ENCODE peak calls at places on chromosomes 4 and X, in nine cellular contexts. M is lower leg skin, I is endothelial cell of umbilical vein, A is GM12892, P is IMR-90, J is suprapubic skin, X is ovary, F is NB4, Y is sigmoid colon. K is an unnamed sample.

GRCh38 chr4:39062094-39062493 is at the start of gene KLHL5:
- DNase-seq in M (no peak), I (no peak), A (no peak), P (no peak), J (no peak), X (no peak), F (no peak), Y (no peak), K (no peak)

GRCh38 chr4:172982151-172982590 is 186.4 kb upstream of the GALNT7 start:
- DNase-seq in M (peak; percentile 42), I (peak; percentile 92), A (no peak), P (peak; percentile 92), J (no peak), X (no peak), F (no peak), Y (no peak), K (peak; percentile 33)

GRCh38 chr4:122100508-122100907 is 51.6 kb upstream of the BLTP1 start:
- DNase-seq in M (no peak), I (no peak), A (no peak), P (no peak), J (no peak), X (no peak), F (no peak), Y (no peak), K (no peak)

GRCh38 chrX:134423606-134424005 is 36.4 kb upstream of the HPRT1 start:
- DNase-seq in M (no peak), I (peak; percentile 35), A (no peak), P (peak; percentile 47), J (no peak), X (no peak), F (peak; percentile 23), Y (no peak), K (no peak)

GRCh38 chr4:6917445-6918241 is 8.0 kb downstream of the TBC1D14 start:
- DNase-seq in M (peak; percentile 76), I (peak; percentile 55), A (no peak), P (no peak), J (no peak), X (peak; percentile 71), F (peak; percentile 91), Y (peak; percentile 87), K (no peak)

GRCh38 chrX:46279214-46279924 is 265.9 kb downstream of the ZNF674 start:
- DNase-seq in M (no peak), I (no peak), A (no peak), P (no peak), J (no peak), X (no peak), F (peak; percentile 31), Y (no peak), K (no peak)

GRCh38 chr4:105147226-105148151 is 813 bp downstream of the TET2 start:
- DNase-seq in M (peak; percentile 21), I (peak; percentile 74), A (no peak), P (peak; percentile 44), J (no peak), X (peak; percentile 35), F (peak; percentile 65), Y (peak; percentile 66), K (peak; percentile 2)

GRCh38 chrX:151703487-151703886 is 8.2 kb downstream of the PRRG3 start:
- DNase-seq in M (no peak), I (no peak), A (no peak), P (no peak), J (no peak), X (peak; percentile 69), F (no peak), Y (no peak), K (no peak)

DNA sequence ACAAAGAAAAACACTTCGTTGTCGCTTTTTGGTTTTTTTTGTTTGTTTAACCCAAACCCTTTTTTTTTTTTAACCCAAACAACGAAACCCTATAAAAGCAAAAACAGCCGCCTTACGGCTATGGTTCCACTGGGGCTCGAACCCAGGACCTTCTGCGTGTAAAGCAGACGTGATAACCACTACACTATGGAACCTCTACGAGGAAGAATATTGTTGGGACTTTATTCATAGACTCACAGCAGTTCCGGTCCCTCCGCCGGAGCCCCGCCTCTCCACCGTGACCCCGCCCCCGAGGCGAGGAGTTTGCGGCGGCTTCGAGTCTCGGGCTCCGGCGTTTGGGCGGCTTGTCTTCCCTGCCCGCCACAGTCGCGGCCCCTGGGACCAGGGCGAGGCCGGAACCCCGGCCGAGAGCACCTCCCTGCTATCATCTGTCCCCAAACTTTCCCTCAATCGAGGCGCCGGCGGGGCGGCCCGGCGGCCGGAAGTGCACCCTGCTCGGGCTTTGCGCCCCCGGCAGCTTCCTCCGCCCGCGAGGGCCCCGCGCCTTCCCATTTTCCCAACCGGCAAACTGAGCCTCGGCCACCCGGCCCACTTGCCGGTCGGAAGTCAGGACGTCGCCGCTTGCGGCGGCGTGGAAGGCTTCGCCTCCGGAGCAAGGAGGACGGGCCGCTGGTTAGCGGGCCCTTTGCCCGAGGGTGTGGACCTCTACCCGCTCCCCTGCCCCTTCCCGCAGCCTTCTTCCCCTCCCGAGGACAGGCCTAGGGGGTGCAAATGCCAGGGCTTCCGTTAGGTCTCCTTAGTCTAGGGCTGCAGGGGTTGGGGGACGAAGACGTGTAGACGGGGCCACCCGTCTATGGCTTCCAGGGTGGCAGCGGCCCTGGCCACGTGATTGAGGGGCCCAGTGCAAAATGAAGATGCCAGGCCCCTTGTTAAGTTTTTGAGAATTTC is 3.2 kb upstream of the RS1 start:
- DNase-seq in M (peak; percentile 64), I (peak; percentile 80), A (peak; percentile 67), P (peak; percentile 54), J (peak; percentile 82), X (peak; percentile 84), F (peak; percentile 74), Y (peak; percentile 85), K (peak; percentile 38)
- TF ChIP-seq POLR2A in M (no peak), I (no peak), A (peak; percentile 22), P (no peak), J (no peak), X (peak; percentile 53), F (peak; percentile 32), Y (no peak), K (peak; percentile 35)

GRCh38 chrX:23667239-23668177 is at the start of gene PRDX4:
- DNase-seq in M (peak; percentile 82), I (peak; percentile 88), A (peak; percentile 43), P (peak; percentile 84), J (peak; percentile 89), X (peak; percentile 89), F (peak; percentile 93), Y (peak; percentile 96), K (peak; percentile 41)
- TF ChIP-seq POLR2A in M (no peak), I (peak; percentile 81), A (peak; percentile 80), P (peak; percentile 65), J (no peak), X (peak; percentile 38), F (peak; percentile 70), Y (no peak), K (peak; percentile 73)

GRCh38 chrX:155612312-155613224 is at the start of gene TMLHE:
- DNase-seq in M (peak; percentile 27), I (peak; percentile 75), A (peak; percentile 23), P (peak; percentile 47), J (peak; percentile 80), X (peak; percentile 71), F (peak; percentile 77), Y (peak; percentile 76), K (peak; percentile 45)
- TF ChIP-seq POLR2A in M (no peak), I (peak; percentile 30), A (peak; percentile 63), P (peak; percentile 17), J (no peak), X (no peak), F (peak; percentile 54), Y (no peak), K (peak; percentile 54)

DNA sequence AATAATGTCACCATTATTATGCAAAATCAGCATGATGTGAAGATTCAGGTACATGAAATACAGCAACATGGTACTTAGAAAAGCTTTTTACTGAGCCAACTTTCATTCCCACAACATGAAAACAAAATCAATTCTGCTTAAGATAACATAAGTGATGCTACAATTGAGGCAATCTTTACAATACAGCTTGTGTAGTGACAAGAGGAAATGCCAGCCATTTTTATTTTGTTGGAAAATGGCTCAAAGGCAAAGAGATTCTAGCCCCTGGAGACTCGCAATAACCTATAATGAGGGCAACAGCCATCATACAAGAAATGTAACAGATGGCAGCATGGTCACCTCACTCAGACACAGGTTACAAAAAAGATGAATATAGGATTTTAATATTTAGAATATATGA is 560.4 kb downstream of the SPOCK3 start:
- DNase-seq in M (no peak), I (no peak), A (no peak), P (no peak), J (no peak), X (no peak), F (no peak), Y (no peak), K (no peak)
- TF ChIP-seq POLR2A in M (no peak), I (no peak), A (no peak), P (no peak), J (no peak), X (no peak), F (no peak), Y (no peak), K (no peak)

K was measured in H54.